ENCODE peak calls at places on chromosomes 4 and X, in four cellular contexts. C is CD8-positive, alpha-beta T cell; E is cardiac fibroblast; R is heart left ventricle. V is an unnamed sample.

GRCh38 chr4:15811703-15812325 is 33.7 kb downstream of the CD38 start:
- DNase-seq in E (no peak), C (no peak), R (no peak), V (no peak)

GRCh38 chr4:6446130-6446482 is 26.3 kb downstream of the PPP2R2C start:
- DNase-seq in C (no peak), R (no peak), E (no peak), V (no peak)

GRCh38 chr4:113781439-113782040 is 20.0 kb upstream of the CAMK2D start:
- DNase-seq in E (peak; percentile 69), C (no peak), R (no peak), V (no peak)

GRCh38 chr4:76614589-76614988 is 179.6 kb downstream of the SHROOM3 start:
- DNase-seq in C (no peak), E (peak; percentile 83), R (no peak), V (no peak)

GRCh38 chrX:108313662-108314061 is 124.6 kb downstream of the COL4A6 start:
- DNase-seq in R (no peak), C (no peak), E (peak; percentile 60), V (no peak)

GRCh38 chrX:11665144-11666040 is at the start of gene ARHGAP6:
- DNase-seq in R (peak; percentile 64), C (no peak), E (peak; percentile 63), V (no peak)

GRCh38 chrX:80216086-80216485 is 201.5 kb downstream of the TBX22 start:
- DNase-seq in C (no peak), E (peak; percentile 30), R (no peak), V (no peak)

GRCh38 chrX:45745479-45745878 is 544.8 kb upstream of the DIPK2B start:
- DNase-seq in E (peak; percentile 24), C (no peak), R (no peak), V (no peak)

GRCh38 chr4:177008836-177009501 is 216.2 kb upstream of the VEGFC start:
- DNase-seq in C (no peak), R (no peak), E (peak; percentile 74), V (no peak)

GRCh38 chr4:60656171-60656570 is 544.0 kb upstream of the ADGRL3 start:
- DNase-seq in C (no peak), R (no peak), E (peak; percentile 39), V (no peak)

GRCh38 chrX:132058975-132059374 is 35.9 kb downstream of the STK26 start:
- DNase-seq in E (no peak), C (no peak), R (no peak), V (no peak)

GRCh38 chrX:38929966-38930421 is 128.7 kb downstream of the MID1IP1 start:
- DNase-seq in R (no peak), C (no peak), E (peak; percentile 81), V (peak; percentile 10)

GRCh38 chr4:36824682-36825081 is 419.9 kb upstream of the NWD2 start:
- DNase-seq in R (no peak), E (no peak), C (no peak), V (no peak)

GRCh38 chr4:98624642-98625041 is 33.8 kb downstream of the TSPAN5 start:
- DNase-seq in C (no peak), E (no peak), R (no peak), V (no peak)

GRCh38 chr4:1137850-1138249 is 24.5 kb upstream of the RNF212 start:
- DNase-seq in R (no peak), E (peak; percentile 15), C (no peak), V (no peak)

GRCh38 chr4:145679991-145680455 is at the start of gene C4orf51:
- DNase-seq in C (no peak), E (peak; percentile 63), R (no peak), V (peak; percentile 14)

GRCh38 chr4:53478671-53479456 is 101.4 kb downstream of the FIP1L1 start:
- DNase-seq in R (no peak), E (peak; percentile 94), C (no peak), V (peak; percentile 65)

GRCh38 chr4:173835863-173836262 is 305.8 kb upstream of the HAND2 start:
- DNase-seq in R (peak; percentile 39), E (peak; percentile 51), C (no peak), V (no peak)

GRCh38 chr4:173829565-173829964 is 299.5 kb upstream of the HAND2 start:
- DNase-seq in R (no peak), C (no peak), E (no peak), V (no peak)

GRCh38 chr4:173837517-173837916 is 307.5 kb upstream of the HAND2 start:
- DNase-seq in E (no peak), R (no peak), C (no peak), V (no peak)

DNA sequence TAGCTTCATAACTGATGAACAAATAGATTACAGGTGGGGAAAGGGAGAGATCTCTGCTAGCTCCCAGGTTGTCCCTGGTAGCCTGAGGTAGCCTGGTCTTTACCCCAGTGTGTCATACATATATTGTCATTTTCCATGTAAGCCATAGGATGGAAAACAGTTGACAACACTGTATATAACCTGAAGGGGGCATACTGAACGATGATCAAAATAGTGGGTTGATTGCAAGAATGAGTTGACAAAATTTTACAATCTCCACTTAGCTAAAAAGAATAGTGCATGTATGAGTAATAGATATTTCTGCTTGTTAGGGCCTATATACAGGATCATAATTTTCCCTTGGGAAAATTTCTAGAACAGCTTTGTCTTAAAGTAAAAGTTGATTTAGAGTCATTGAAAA is 304.1 kb upstream of the HAND2 start:
- DNase-seq in C (no peak), E (peak; percentile 38), R (no peak), V (no peak)
- TF ChIP-seq CTCF in C (no peak), E (peak; percentile 22), R (no peak), V (no peak)

DNA sequence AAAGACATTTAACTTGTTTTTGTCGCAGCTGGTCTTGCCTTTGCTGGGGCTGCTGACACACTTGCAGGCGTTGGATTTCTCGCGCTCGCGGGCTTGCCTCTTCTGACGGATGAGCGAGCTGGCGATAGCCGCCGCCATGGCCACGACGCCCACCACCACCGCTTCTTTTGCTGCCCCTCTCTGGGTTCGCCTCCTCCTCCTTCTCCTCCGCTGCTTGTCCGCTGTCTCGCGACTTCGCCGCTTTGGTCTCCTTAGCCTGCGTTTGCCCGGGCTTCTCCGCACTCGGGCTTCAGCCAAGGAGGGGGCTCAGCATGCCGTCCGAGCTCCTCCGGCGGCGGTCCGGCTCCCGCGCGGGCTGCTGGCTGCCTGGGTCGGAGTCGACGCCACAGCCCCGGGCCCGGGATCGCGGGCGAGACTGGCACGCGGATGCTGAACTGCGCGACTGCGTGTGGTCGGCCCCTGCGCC is 618 bp downstream of the FGF13 start:
- DNase-seq in E (no peak), R (peak; percentile 22), C (no peak), V (no peak)
- H3K4me3 ChIP-seq in E (no peak overlapping the region), R (peak overlapping the region; percentile 53), C (no peak overlapping the region), V (no peak overlapping the region)

GRCh38 chrX:13254076-13254785 is 65.6 kb downstream of the ATXN3L start:
- DNase-seq in E (peak; percentile 70), C (no peak), R (no peak), V (no peak)
- TF ChIP-seq CTCF in E (no peak), C (no peak), R (no peak), V (no peak)

DNA sequence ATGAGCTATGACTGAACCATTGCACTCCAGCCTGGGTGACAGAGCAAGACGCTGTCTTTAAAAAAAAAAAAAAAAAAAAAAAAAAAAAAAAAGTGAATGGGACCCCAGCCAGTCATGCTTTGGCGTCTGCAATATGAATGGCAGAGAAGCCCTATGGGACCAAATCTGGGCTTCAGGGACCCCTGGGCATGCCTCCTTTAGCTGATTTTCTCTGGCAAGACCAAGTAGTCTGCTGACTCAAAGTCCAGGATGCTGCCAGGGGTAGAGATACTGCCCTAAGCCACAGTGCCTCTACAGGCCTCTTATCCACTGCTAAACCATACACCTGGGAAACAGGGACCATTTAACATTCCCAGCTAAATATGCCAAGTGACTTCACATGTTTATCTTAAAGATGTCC is 6.0 kb downstream of the RPS4X start:
- DNase-seq in C (no peak), E (no peak), R (no peak), V (no peak)
- H3K4me3 ChIP-seq in C (no peak overlapping the region), E (no peak overlapping the region), R (no peak overlapping the region), V (peak overlapping the region; percentile 13)

GRCh38 chr4:109298279-109299010 is 4.0 kb downstream of the COL25A1 start:
- DNase-seq in R (no peak), E (peak; percentile 20), C (no peak), V (no peak)
- TF ChIP-seq CTCF in R (no peak), E (peak; percentile 53), C (peak; percentile 44), V (peak; percentile 53)

GRCh38 chr4:74072739-74073138 is 26.3 kb downstream of the CXCL2 start:
- DNase-seq in E (no peak), C (no peak), R (no peak), V (no peak)
- H3K4me3 ChIP-seq in E (no peak overlapping the region), C (no peak overlapping the region), R (no peak overlapping the region), V (no peak overlapping the region)

DNA sequence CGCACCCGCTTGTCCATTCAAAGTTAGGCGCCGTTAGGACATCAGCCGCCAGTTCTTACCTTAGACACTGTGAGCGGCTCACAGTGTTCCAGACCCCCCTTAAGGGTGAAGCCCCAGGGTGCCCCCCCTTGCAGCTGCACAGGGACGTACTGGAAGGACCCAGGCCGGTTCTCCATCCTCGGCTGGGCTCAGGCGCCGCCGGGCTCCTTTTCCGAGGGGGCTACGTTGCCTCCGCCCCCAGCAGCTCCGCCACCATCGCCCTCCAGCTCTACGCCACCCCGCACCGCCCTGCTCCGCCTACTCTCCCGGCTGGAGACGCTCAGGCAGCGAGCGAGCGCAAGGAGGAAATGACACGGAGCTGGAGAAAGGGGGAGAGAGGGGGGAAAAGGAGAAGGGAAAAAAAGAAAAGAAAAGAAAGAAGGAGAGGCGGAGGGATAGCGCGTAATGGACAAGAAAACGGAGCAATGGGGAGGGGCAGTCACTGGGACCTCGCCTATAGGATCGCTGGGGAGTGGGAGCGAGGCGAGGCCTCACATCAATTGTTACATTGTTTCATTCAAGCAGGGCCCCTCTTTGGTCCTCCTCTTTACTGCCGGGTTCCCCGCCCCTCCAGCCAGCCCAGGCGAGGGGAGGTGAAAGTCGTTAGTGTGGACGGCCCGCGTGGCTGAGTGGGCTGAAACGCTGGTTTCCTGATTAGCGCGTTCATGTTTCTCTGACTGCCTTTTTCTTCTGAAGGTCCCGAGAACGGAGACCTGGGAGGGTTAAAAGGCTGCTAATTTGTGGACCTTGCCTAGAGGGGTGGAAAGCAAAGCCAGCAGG is at the start of gene SHROOM4:
- DNase-seq in R (peak; percentile 57), E (peak; percentile 64), C (no peak), V (no peak)
- TF ChIP-seq CTCF in R (no peak), E (no peak), C (no peak), V (no peak)

GRCh38 chr4:80268936-80269335 is 2.5 kb downstream of the FGF5 start:
- DNase-seq in E (no peak), C (no peak), R (no peak), V (no peak)
- H3K4me3 ChIP-seq in E (no peak overlapping the region), C (no peak overlapping the region), R (no peak overlapping the region), V (peak overlapping the region; percentile 86)

V was measured in HFF-Myc.